ENCODE peak calls at places on chromosomes 2 and 18, in eight cellular contexts. J, V, I, Q, H, G, R and K are unnamed samples.

GRCh38 chr2:18623782-18624181 is 34.4 kb upstream of the NT5C1B start:
- DNase-seq in H (peak), Q (peak), R (no peak), J (no peak), G (no peak), V (no peak), I (no peak), K (peak)

GRCh38 chr18:3596324-3597158 is 146.6 kb downstream of the TGIF1 start:
- DNase-seq in V (peak), G (peak), R (peak), Q (peak), J (no peak), I (peak), H (no peak), K (no peak)

GRCh38 chr2:86298411-86299390 is 38.7 kb downstream of the REEP1 start:
- DNase-seq in H (no peak), J (peak), I (no peak), G (peak), R (no peak), Q (peak), V (no peak), K (peak)

GRCh38 chr18:12679183-12679786 is 21.4 kb upstream of the SPIRE1 start:
- DNase-seq in R (peak), G (peak), V (peak), I (no peak), J (no peak), Q (peak), H (no peak), K (peak)

GRCh38 chr2:45973426-45973825 is 322.0 kb downstream of the PRKCE start:
- DNase-seq in H (no peak), R (no peak), V (no peak), I (no peak), G (no peak), Q (no peak), J (no peak), K (no peak)

GRCh38 chr2:172931923-172932520 is 143.6 kb upstream of the MAP3K20 start:
- DNase-seq in Q (peak), I (peak), G (peak), J (peak), H (peak), R (peak), V (peak), K (peak)

GRCh38 chr2:158755738-158756137 is 39.4 kb upstream of the DAPL1 start:
- DNase-seq in J (no peak), G (no peak), I (no peak), V (no peak), R (no peak), Q (no peak), H (no peak), K (no peak)

GRCh38 chr2:138421971-138422335 is 79.6 kb upstream of the SPOPL start:
- DNase-seq in R (no peak), J (no peak), I (no peak), V (peak), Q (peak), G (no peak), H (peak), K (peak)

GRCh38 chr2:112848833-112849232 is 12.3 kb upstream of the IL1B start:
- DNase-seq in H (no peak), G (no peak), Q (no peak), I (no peak), R (no peak), V (no peak), J (no peak), K (no peak)

GRCh38 chr2:41723531-41723930 is 324.3 kb upstream of the PKDCC start:
- DNase-seq in I (no peak), V (no peak), Q (no peak), J (no peak), R (no peak), H (no peak), G (no peak), K (no peak)

GRCh38 chr2:158740127-158740526 is 55.0 kb upstream of the DAPL1 start:
- DNase-seq in I (no peak), R (no peak), Q (peak), V (no peak), J (no peak), H (no peak), G (no peak), K (no peak)

GRCh38 chr2:235979753-235980459 is 188.3 kb downstream of the GBX2 start:
- DNase-seq in G (no peak), R (no peak), H (no peak), V (no peak), Q (no peak), J (no peak), I (no peak), K (no peak)

GRCh38 chr2:239132786-239133185 is 268.0 kb downstream of the HDAC4 start:
- DNase-seq in I (no peak), V (no peak), G (no peak), H (no peak), J (no peak), R (no peak), Q (no peak), K (no peak)

GRCh38 chr2:104745856-104746255 is 108.1 kb upstream of the POU3F3 start:
- DNase-seq in R (no peak), Q (no peak), H (no peak), G (no peak), J (no peak), V (no peak), I (no peak), K (no peak)

GRCh38 chr2:46653539-46653938 is 174.2 kb downstream of the TMEM247 start:
- DNase-seq in R (no peak), V (no peak), I (no peak), G (no peak), Q (peak), H (no peak), J (no peak), K (peak)

GRCh38 chr2:85539361-85540130 is 578 bp downstream of the MAT2A start:
- DNase-seq in R (peak), G (peak), J (no peak), I (peak), H (no peak), V (peak), Q (peak), K (peak)

GRCh38 chr18:76822510-76823165 is at the start of gene ZNF236:
- DNase-seq in H (no peak), J (no peak), I (peak), R (peak), V (peak), G (peak), Q (peak), K (peak)